ENCODE peak calls at places on chromosome 1, in seven cellular contexts. P is BJ, T is ovary, U is uterus, Y is heart left ventricle, N is astrocyte, R is aorta. Z is an unnamed sample. For H3K36me3, the result is how much of the 10 kb centered on the place peaks cover.

GRCh38 chr1:167563579-167564246 is 10.2 kb upstream of the CREG1 start:
- DNase-seq in P (no peak), T (no peak), U (no peak), Y (peak), N (no peak), R (peak), Z (peak)

GRCh38 chr1:40143891-40144575 is 17.2 kb upstream of the RLF start:
- DNase-seq in P (no peak), T (peak), U (peak), Y (peak), N (peak), R (no peak), Z (peak)

GRCh38 chr1:218426343-218426657 is 81.2 kb downstream of the TGFB2 start:
- DNase-seq in P (no peak), T (peak), U (peak), Y (no peak), N (peak), R (no peak), Z (no peak)

GRCh38 chr1:16208270-16208987 is 4.0 kb downstream of the ARHGEF19 start:
- DNase-seq in P (no peak), T (no peak), U (no peak), Y (no peak), N (peak), R (no peak), Z (no peak)

GRCh38 chr1:228236744-228237143 is 28.9 kb downstream of the OBSCN start:
- DNase-seq in P (no peak), T (no peak), U (no peak), Y (no peak), N (peak), R (no peak), Z (no peak)

GRCh38 chr1:101567582-101568189 is 330.9 kb downstream of the S1PR1 start:
- DNase-seq in P (no peak), T (no peak), U (no peak), Y (no peak), N (peak), R (no peak), Z (no peak)

GRCh38 chr1:198300451-198300850 is 143.7 kb downstream of the NEK7 start:
- DNase-seq in P (no peak), T (no peak), U (no peak), Y (no peak), N (no peak), R (no peak), Z (no peak)

GRCh38 chr1:67957026-67957425 is 93.4 kb downstream of the DIRAS3 start:
- DNase-seq in P (no peak), T (no peak), U (peak), Y (no peak), N (peak), R (no peak), Z (no peak)

GRCh38 chr1:53328490-53329182 is 766 bp upstream of the LRP8 start:
- DNase-seq in P (no peak), T (peak), U (peak), Y (no peak), N (no peak), R (peak), Z (peak)

GRCh38 chr1:159113783-159114182 is 37.2 kb upstream of the AIM2 start:
- DNase-seq in P (no peak), T (no peak), U (no peak), Y (no peak), N (no peak), R (no peak), Z (no peak)

GRCh38 chr1:115142616-115143015 is 53.3 kb upstream of the TSPAN2 start:
- DNase-seq in P (no peak), T (no peak), U (no peak), Y (no peak), N (no peak), R (no peak), Z (no peak)

GRCh38 chr1:240758296-240758695 is 146.3 kb upstream of the GREM2 start:
- DNase-seq in P (no peak), T (no peak), U (no peak), Y (no peak), N (no peak), R (no peak), Z (no peak)

GRCh38 chr1:153566414-153567371 is 1.0 kb upstream of the S100A2 start:
- DNase-seq in P (peak), T (peak), U (peak), Y (peak), N (peak), R (peak), Z (peak)

GRCh38 chr1:33365560-33365997 is 44.7 kb upstream of the A3GALT2 start:
- DNase-seq in P (no peak), T (no peak), U (peak), Y (peak), N (peak), R (no peak), Z (peak)

GRCh38 chr1:115436596-115436995 is 98.5 kb upstream of the NGF start:
- DNase-seq in P (no peak), T (no peak), U (no peak), Y (no peak), N (no peak), R (no peak), Z (no peak)

GRCh38 chr1:86708923-86709322 is 4.5 kb downstream of the SH3GLB1 start:
- DNase-seq in P (no peak), T (no peak), U (no peak), Y (no peak), N (peak), R (no peak), Z (no peak)

GRCh38 chr1:227654431-227654830 is 80.7 kb downstream of the JMJD4 start:
- DNase-seq in P (no peak), T (no peak), U (no peak), Y (no peak), N (no peak), R (no peak), Z (no peak)

GRCh38 chr1:111789666-111790316 is 34.1 kb downstream of the DDX20 start:
- DNase-seq in P (peak), T (no peak), U (no peak), Y (no peak), N (peak), R (no peak), Z (no peak)

GRCh38 chr1:21931171-21932093 is 5.7 kb downstream of the HSPG2 start:
- DNase-seq in P (peak), T (peak), U (peak), Y (peak), N (peak), R (peak), Z (peak)

GRCh38 chr1:38060557-38060956 is 14.0 kb upstream of the POU3F1 start:
- DNase-seq in P (no peak), T (no peak), U (no peak), Y (no peak), N (no peak), R (no peak), Z (no peak)

GRCh38 chr1:15709226-15709625 is 25.1 kb downstream of the PLEKHM2 start:
- DNase-seq in P (no peak), T (no peak), U (no peak), Y (no peak), N (no peak), R (no peak), Z (no peak)

GRCh38 chr1:62235576-62235975 is 40.9 kb downstream of the L1TD1 start:
- DNase-seq in P (no peak), T (no peak), U (no peak), Y (no peak), N (no peak), R (no peak), Z (no peak)

GRCh38 chr1:154586641-154587040 is 19.1 kb downstream of the CHRNB2 start:
- DNase-seq in P (no peak), T (no peak), U (no peak), Y (no peak), N (no peak), R (no peak), Z (no peak)
- H3K36me3 ChIP-seq in P (half or more), T (under half), U (under half), Y (half or more), N (half or more), R (under half), Z (half or more)

DNA sequence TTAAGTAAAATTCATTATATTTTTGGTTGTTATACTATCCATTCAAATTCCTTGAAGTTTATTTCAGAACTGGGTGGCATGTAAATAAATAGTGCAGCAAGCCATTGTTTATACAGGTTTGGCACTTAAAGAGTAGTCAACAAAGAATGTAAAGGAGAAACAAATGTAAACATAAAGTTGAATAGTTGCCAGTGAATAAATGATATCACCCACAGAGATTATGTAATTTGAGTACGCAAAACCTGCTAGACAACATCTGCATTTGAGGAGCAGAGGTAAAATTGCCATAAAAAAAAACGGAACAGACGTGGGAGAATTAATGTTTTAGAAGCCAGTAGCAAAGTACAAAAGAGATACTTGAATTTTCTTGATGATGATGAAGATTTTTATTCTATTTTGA is 111.6 kb downstream of the ADGRL2 start:
- DNase-seq in P (no peak), T (no peak), U (no peak), Y (no peak), N (no peak), R (no peak), Z (no peak)
- H3K4me3 ChIP-seq in P (no peak), T (no peak), U (no peak), Y (no peak), N (no peak), R (no peak), Z (no peak)

GRCh38 chr1:54959241-54959640 is 21.2 kb upstream of the TMEM61 start:
- DNase-seq in P (no peak), T (no peak), U (no peak), Y (no peak), N (no peak), R (no peak), Z (no peak)
- H3K36me3 ChIP-seq in P (under half), T (under half), U (under half), Y (under half), N (under half), R (under half), Z (under half)

GRCh38 chr1:181023265-181024057 is 791 bp upstream of the STX6 start:
- DNase-seq in P (no peak), T (peak), U (peak), Y (no peak), N (no peak), R (no peak), Z (no peak)

GRCh38 chr1:181033128-181033798 is 520 bp upstream of the MR1 start:
- DNase-seq in P (no peak), T (no peak), U (no peak), Y (peak), N (no peak), R (no peak), Z (no peak)

GRCh38 chr1:181033799-181034391 is at the start of gene MR1:
- DNase-seq in P (peak), T (no peak), U (no peak), Y (no peak), N (peak), R (no peak), Z (no peak)

GRCh38 chr1:181028241-181029014 is 5.4 kb upstream of the MR1 start:
- DNase-seq in P (peak), T (no peak), U (no peak), Y (no peak), N (peak), R (no peak), Z (no peak)
- H3K4me3 ChIP-seq in P (no peak), T (no peak), U (no peak), Y (no peak), N (no peak), R (no peak), Z (no peak)

Z was measured in tibial artery.